ENCODE peak calls at places on chromosomes 6 and 20, in four cellular contexts. M, T, O and R are unnamed samples.
A peak's percentile ranks its signal among the peaks of the same experiment; 100 is the strongest.

GRCh38 chr6:56370591-56371198 is 123.3 kb upstream of the COL21A1 start:
- DNase-seq in M (peak; percentile 40), T (peak; percentile 60), O (peak; percentile 74), R (peak; percentile 71)

GRCh38 chr6:163768905-163769304 is 354.4 kb downstream of the QKI start:
- DNase-seq in M (no peak), T (no peak), O (no peak), R (no peak)

GRCh38 chr6:33746036-33746600 is 587 bp downstream of the IP6K3 start:
- DNase-seq in M (no peak), T (peak; percentile 25), O (no peak), R (no peak)

GRCh38 chr6:84825461-84825860 is 61.1 kb upstream of the TBX18 start:
- DNase-seq in M (no peak), T (no peak), O (no peak), R (no peak)

GRCh38 chr6:167200806-167201205 is 43.0 kb upstream of the GPR31 start:
- DNase-seq in M (no peak), T (no peak), O (no peak), R (no peak)

GRCh38 chr20:16477632-16478031 is 95.6 kb downstream of the KIF16B start:
- DNase-seq in M (no peak), T (no peak), O (no peak), R (no peak)

GRCh38 chr6:75345413-75345812 is 60.8 kb upstream of the TMEM30A start:
- DNase-seq in M (no peak), T (no peak), O (no peak), R (no peak)

GRCh38 chr6:36252005-36252404 is 17.9 kb upstream of the PNPLA1 start:
- DNase-seq in M (no peak), T (no peak), O (no peak), R (no peak)

GRCh38 chr6:19988555-19988954 is 151.4 kb downstream of the ID4 start:
- DNase-seq in M (no peak), T (no peak), O (no peak), R (no peak)

GRCh38 chr20:588476-588875 is 21.6 kb downstream of the TCF15 start:
- DNase-seq in M (no peak), T (no peak), O (no peak), R (no peak)

GRCh38 chr20:47785900-47786762 is 850 bp upstream of the SULF2 start:
- DNase-seq in M (peak; percentile 82), T (peak; percentile 47), O (peak; percentile 72), R (peak; percentile 68)
- H3K27ac ChIP-seq in M (peak overlapping the region; percentile 92), T (no peak overlapping the region), O (peak overlapping the region; percentile 63), R (peak overlapping the region; percentile 66)

GRCh38 chr20:48359692-48360337 is 468.0 kb downstream of the PREX1 start:
- DNase-seq in M (no peak), T (no peak), O (no peak), R (no peak)

GRCh38 chr20:48358176-48358575 is 469.6 kb downstream of the PREX1 start:
- DNase-seq in M (no peak), T (no peak), O (no peak), R (no peak)

GRCh38 chr20:48354320-48355263 is 473.2 kb downstream of the PREX1 start:
- DNase-seq in M (no peak), T (no peak), O (no peak), R (no peak)

GRCh38 chr20:48360338-48360698 is 467.5 kb downstream of the PREX1 start:
- DNase-seq in M (no peak), T (no peak), O (no peak), R (no peak)

DNA sequence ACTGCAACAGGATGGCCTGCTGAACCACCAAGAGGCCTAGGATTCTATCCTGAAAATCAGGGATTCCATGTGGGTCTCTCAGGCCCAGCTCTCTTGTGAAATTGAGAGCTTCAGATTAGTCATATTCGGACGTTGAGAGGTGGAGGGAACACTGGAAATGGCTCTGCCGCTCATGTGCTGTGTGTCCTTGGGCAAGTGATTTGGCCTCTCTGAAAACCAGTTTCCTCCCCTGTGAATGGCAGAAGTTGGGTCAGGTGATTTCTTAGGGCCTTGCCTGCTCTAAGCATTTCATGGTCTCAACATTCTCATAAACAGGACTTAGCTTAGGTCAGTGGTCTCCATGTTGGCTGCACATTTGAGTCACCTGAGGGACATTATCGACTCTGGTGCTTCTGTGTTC is 470.1 kb downstream of the PREX1 start:
- DNase-seq in M (no peak), T (no peak), O (no peak), R (no peak)
- H3K27ac ChIP-seq in M (no peak overlapping the region), T (no peak overlapping the region), O (no peak overlapping the region), R (no peak overlapping the region)

DNA sequence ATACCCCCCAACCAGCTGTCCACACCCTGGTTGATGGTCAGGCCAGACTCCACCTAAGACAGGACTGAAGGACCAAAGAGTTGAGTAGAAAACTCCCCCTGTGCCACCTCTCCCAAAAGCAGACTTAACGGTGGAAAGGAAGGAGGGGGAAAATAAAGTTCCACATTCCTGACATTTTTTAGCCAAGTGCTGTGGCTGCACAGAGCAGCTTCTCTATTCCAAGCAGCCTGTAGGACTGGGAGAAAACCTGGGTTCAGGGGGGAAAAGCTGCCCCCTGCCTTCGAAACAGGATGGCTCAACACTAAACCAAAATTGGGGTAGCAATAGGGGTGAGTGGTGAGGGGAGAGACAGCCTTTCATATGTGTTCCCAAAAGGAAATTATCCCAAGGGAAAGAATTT is 3.6 kb downstream of the TRAM2 start:
- DNase-seq in M (no peak), T (no peak), O (no peak), R (no peak)
- H3K27ac ChIP-seq in M (peak overlapping the region; percentile 3), T (peak overlapping the region; percentile 34), O (peak overlapping the region; percentile 41), R (no peak overlapping the region)

DNA sequence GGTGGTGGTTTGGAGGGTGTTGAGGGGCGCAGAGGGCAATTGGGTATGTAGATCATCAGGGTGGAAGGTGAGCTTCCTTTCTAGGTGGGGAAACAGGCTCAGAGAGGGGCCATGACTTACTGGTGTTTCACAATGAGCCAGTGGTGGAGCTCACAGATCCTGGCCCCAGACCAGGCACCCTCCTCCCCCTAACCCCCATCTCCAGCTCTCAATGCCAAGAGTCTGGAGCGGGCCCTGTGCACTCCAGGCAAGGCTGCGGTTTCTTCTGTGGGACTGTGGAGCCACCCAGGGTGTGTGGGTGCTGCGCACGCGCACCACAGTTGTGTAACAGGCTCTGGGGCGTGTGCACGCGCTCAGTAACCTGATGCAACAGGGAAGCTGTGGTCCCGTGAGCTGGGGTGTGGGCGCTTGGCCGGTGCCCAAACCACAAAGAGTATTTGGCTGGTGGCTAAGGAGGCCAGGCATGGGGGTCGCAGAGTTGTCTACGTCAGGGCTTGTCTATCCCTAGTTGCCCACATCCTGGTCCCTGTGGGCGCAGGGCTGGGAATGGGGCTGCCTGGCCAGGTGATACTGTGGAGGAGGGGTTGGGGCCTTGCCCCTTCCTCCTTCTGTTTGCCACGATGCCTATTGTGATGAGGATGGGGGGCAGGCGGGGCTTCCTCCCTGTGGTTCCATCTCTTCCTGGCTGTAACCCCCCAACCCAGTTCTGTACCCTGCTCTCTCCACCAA is 37.5 kb upstream of the MRPS18A start:
- DNase-seq in M (peak; percentile 64), T (peak; percentile 80), O (peak; percentile 58), R (peak; percentile 91)
- H3K27ac ChIP-seq in M (no peak overlapping the region), T (no peak overlapping the region), O (no peak overlapping the region), R (peak overlapping the region; percentile 28)

GRCh38 chr20:3801299-3801698 is 5.2 kb downstream of the CDC25B start:
- DNase-seq in M (no peak), T (no peak), O (no peak), R (no peak)
- H3K27ac ChIP-seq in M (no peak overlapping the region), T (no peak overlapping the region), O (no peak overlapping the region), R (no peak overlapping the region)

GRCh38 chr6:149567194-149567586 is 1.0 kb downstream of the GINM1 start:
- DNase-seq in M (no peak), T (no peak), O (no peak), R (no peak)

GRCh38 chr6:149567846-149568585 is 1.8 kb downstream of the GINM1 start:
- DNase-seq in M (no peak), T (no peak), O (no peak), R (no peak)

GRCh38 chr6:149563928-149564325 is 2.2 kb upstream of the GINM1 start:
- DNase-seq in M (no peak), T (no peak), O (no peak), R (no peak)

GRCh38 chr6:149566372-149567193 is at the start of gene GINM1:
- DNase-seq in M (peak; percentile 68), T (peak; percentile 52), O (peak; percentile 62), R (peak; percentile 48)

DNA sequence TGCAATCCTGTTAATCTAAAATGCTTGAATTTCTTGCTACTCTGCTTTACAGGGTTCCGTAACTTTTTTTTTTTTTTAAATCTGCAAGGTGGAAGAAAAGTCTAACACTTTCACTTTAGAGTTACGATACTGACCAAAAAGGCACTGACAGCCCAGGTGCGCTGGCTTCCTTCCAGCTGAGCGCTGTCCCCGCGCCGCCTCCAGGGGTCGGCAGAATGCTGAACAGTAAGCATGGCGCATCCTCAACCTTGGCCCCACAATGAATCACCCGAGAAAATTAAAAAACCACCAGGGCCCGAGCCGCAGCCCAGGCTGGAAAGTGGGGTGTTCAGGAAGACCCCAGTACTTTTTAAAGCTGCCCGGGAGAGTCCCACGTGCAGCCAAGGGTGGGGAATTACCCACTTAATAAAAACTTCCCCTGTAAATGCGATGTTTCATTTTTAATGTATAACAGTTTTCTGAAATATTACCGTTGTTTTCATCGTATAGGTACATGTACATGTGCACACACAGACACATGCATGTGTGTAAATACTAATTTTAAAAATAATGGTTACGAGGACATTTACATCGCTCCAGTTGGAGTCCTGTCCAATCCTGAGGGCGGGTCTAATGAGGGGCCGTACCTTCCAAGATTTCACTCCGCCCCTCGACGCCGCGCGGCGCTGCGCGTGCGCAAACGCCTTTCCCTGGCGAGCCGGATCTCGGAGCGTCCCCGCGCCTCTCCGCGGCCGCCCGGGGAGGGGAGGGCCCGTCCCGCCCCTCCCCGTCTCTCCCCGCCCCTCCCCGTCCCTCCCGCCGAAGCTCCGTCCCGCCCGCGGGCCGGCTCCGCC is 420 bp upstream of the GINM1 start:
- DNase-seq in M (peak; percentile 97), T (peak; percentile 94), O (peak; percentile 95), R (peak; percentile 90)
- H3K27ac ChIP-seq in M (peak overlapping the region; percentile 90), T (peak overlapping the region; percentile 89), O (peak overlapping the region; percentile 88), R (peak overlapping the region; percentile 92)

DNA sequence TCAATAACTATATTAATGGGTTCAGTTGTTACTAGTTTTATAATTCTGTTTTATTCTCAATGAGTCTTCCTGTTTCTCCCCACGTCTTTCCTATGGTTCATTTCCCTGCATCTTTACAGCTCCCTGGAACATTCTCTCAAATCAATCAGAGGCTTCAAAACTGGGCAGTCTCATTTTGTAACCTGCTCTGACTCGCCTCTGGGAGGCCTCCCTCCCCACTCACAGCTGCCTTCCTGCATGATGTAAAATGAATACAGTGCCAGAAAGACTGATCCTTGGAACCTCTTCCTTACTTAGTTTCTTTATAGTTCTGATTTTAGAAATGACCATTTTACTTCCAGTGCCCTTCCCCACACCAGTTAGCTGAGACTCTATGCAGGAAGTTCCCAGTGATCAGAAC is 103.9 kb downstream of the ESR1 start:
- DNase-seq in M (no peak), T (no peak), O (no peak), R (no peak)
- H3K27ac ChIP-seq in M (no peak overlapping the region), T (no peak overlapping the region), O (no peak overlapping the region), R (no peak overlapping the region)

DNA sequence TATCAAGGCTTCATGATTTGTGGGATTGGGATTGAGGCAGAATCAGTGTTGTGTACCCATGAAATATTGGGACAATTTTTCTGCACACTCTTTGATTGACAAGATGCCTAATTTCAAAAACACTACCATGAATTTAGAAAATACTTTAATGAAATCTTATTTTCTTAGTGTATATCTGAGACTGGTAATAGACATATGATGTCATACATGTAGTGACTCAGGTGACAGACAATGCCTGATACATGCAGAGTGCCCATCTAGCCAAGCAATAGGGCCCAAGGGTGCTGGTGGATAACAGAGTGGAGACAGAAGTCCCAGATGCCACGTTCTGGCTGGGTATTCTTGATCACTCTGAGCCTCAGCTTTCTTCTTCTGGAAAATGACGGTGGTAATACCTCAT is 279.6 kb upstream of the ARID1B start:
- DNase-seq in M (no peak), T (no peak), O (no peak), R (no peak)
- H3K27ac ChIP-seq in M (no peak overlapping the region), T (no peak overlapping the region), O (no peak overlapping the region), R (no peak overlapping the region)

GRCh38 chr20:4665591-4665990 is 56.1 kb upstream of the PRND start:
- DNase-seq in M (no peak), T (no peak), O (no peak), R (no peak)
- H3K27ac ChIP-seq in M (no peak overlapping the region), T (no peak overlapping the region), O (no peak overlapping the region), R (no peak overlapping the region)